ENCODE peak calls at places on chromosomes 6 and 20, in four cellular contexts. D is heart left ventricle, R is memory B cell, G is NCI-H187. T is an unnamed sample.

GRCh38 chr6:158654498-158654897 is 4.6 kb downstream of the SYTL3 start:
- DNase-seq in D (peak; percentile 87), R (no peak), G (peak; percentile 21), T (no peak)

GRCh38 chr20:44737116-44737515 is 8.5 kb upstream of the KCNK15 start:
- DNase-seq in G (no peak), R (no peak), D (no peak), T (no peak)

GRCh38 chr6:169158182-169158573 is 95.5 kb downstream of the THBS2 start:
- DNase-seq in R (no peak), G (no peak), D (peak; percentile 87), T (no peak)

GRCh38 chr6:140230282-140230681 is 855.8 kb upstream of the CITED2 start:
- DNase-seq in D (no peak), R (no peak), G (no peak), T (no peak)

GRCh38 chr20:39105551-39105950 is 143.4 kb downstream of the DHX35 start:
- DNase-seq in R (no peak), G (no peak), D (no peak), T (no peak)

GRCh38 chr6:122947355-122947754 is 48.7 kb upstream of the CLVS2 start:
- DNase-seq in G (no peak), R (no peak), D (no peak), T (no peak)

GRCh38 chr6:127858992-127859391 is 41.9 kb downstream of the THEMIS start:
- DNase-seq in G (no peak), R (no peak), D (no peak), T (no peak)

GRCh38 chr20:13299401-13299800 is 78.3 kb downstream of the ISM1 start:
- DNase-seq in D (no peak), R (no peak), G (no peak), T (no peak)

GRCh38 chr20:46433051-46433450 is 26.6 kb upstream of the ELMO2 start:
- DNase-seq in G (no peak), D (no peak), R (no peak), T (no peak)

GRCh38 chr6:43705996-43706395 is 18.4 kb upstream of the MRPS18A start:
- DNase-seq in D (no peak), G (no peak), R (no peak), T (no peak)

GRCh38 chr20:44746367-44747165 is 901 bp downstream of the KCNK15 start:
- DNase-seq in G (no peak), R (no peak), D (no peak), T (no peak)

GRCh38 chr6:144919573-144919972 is 634.4 kb downstream of the UTRN start:
- DNase-seq in G (no peak), D (no peak), R (no peak), T (no peak)

GRCh38 chr6:47733879-47734558 is 35.6 kb downstream of the ADGRF4 start:
- DNase-seq in D (no peak), G (no peak), R (no peak), T (peak; percentile 27)